ENCODE peak calls at places on chromosomes 7 and 10, in nine cellular contexts. I is BE2C; D is effector memory CD8-positive, alpha-beta T cell; R is SK-MEL-5; S is osteocyte; V is natural killer cell treated with Interleukin-12 subunit alpha and Interleukin-12 subunit beta and Interleukin-15 and Interleukin-18, amount 100 ng/mL, for 72 hours; K is activated T-helper 1 cell treated with Interleukin-2 at 50 U/mL for 16 hours; W is ELR; Z is WTC11. Y is an unnamed sample.

GRCh38 chr10:1197384-1197783 is 141.2 kb downstream of the WDR37 start:
- DNase-seq in I (no peak), D (no peak), R (no peak), S (no peak), V (no peak), K (no peak), W (no peak), Z (no peak), Y (no peak)

GRCh38 chr10:60414877-60415585 is 25.4 kb upstream of the ANK3 start:
- DNase-seq in I (no peak), D (no peak), R (no peak), S (no peak), V (no peak), K (no peak), W (peak), Z (no peak), Y (no peak)

GRCh38 chr10:127911218-127911866 is 4.4 kb downstream of the PTPRE start:
- DNase-seq in I (no peak), D (no peak), R (no peak), S (peak), V (no peak), K (no peak), W (no peak), Z (no peak), Y (no peak)

GRCh38 chr7:118104812-118105441 is 79.0 kb upstream of the LSM8 start:
- DNase-seq in I (no peak), D (no peak), R (peak), S (no peak), V (no peak), K (no peak), W (peak), Z (no peak), Y (peak)

GRCh38 chr7:64888901-64889685 is 14.0 kb upstream of the ZNF273 start:
- DNase-seq in I (no peak), D (no peak), R (no peak), S (peak), V (no peak), K (no peak), W (peak), Z (no peak), Y (peak)

GRCh38 chr7:43781726-43782607 is 23.5 kb downstream of the BLVRA start:
- DNase-seq in I (no peak), D (no peak), R (no peak), S (peak), V (no peak), K (no peak), W (peak), Z (no peak), Y (no peak)

GRCh38 chr10:23479798-23480473 is 41.1 kb downstream of the OTUD1 start:
- DNase-seq in I (no peak), D (no peak), R (no peak), S (no peak), V (no peak), K (no peak), W (no peak), Z (no peak), Y (no peak)

GRCh38 chr7:31126976-31127375 is 74.9 kb downstream of the ADCYAP1R1 start:
- DNase-seq in I (no peak), D (no peak), R (no peak), S (no peak), V (no peak), K (no peak), W (peak), Z (no peak), Y (no peak)

GRCh38 chr7:30738026-30738915 is 13.7 kb upstream of the INMT start:
- DNase-seq in I (no peak), D (no peak), R (no peak), S (no peak), V (no peak), K (no peak), W (no peak), Z (no peak), Y (no peak)

GRCh38 chr10:25633542-25633941 is 300.5 kb upstream of the MYO3A start:
- DNase-seq in I (no peak), D (no peak), R (peak), S (no peak), V (no peak), K (no peak), W (no peak), Z (no peak), Y (no peak)

GRCh38 chr10:118394557-118395194 is 52.6 kb upstream of the FAM204A start:
- DNase-seq in I (no peak), D (no peak), R (no peak), S (no peak), V (no peak), K (no peak), W (no peak), Z (no peak), Y (no peak)

GRCh38 chr7:77368974-77369373 is 47.2 kb downstream of the GSAP start:
- DNase-seq in I (no peak), D (no peak), R (peak), S (no peak), V (no peak), K (no peak), W (peak), Z (no peak), Y (peak)

GRCh38 chr7:121430558-121430957 is 34.5 kb upstream of the FAM3C start:
- DNase-seq in I (no peak), D (no peak), R (no peak), S (no peak), V (no peak), K (no peak), W (no peak), Z (no peak), Y (no peak)

GRCh38 chr10:50312464-50313437 is 61.4 kb upstream of the ASAH2 start:
- DNase-seq in I (no peak), D (no peak), R (no peak), S (no peak), V (no peak), K (no peak), W (peak), Z (no peak), Y (no peak)

GRCh38 chr7:95684505-95684904 is 87.8 kb upstream of the DYNC1I1 start:
- DNase-seq in I (no peak), D (no peak), R (peak), S (no peak), V (no peak), K (no peak), W (no peak), Z (no peak), Y (no peak)

GRCh38 chr7:30027065-30027456 is 559 bp upstream of the FKBP14 start:
- DNase-seq in I (peak), D (peak), R (no peak), S (no peak), V (no peak), K (no peak), W (peak), Z (no peak), Y (peak)

GRCh38 chr10:73644015-73644743 is 2.9 kb upstream of the MYOZ1 start:
- DNase-seq in I (peak), D (peak), R (peak), S (no peak), V (peak), K (peak), W (peak), Z (peak), Y (peak)

GRCh38 chr7:77238703-77239136 is 39.1 kb upstream of the FGL2 start:
- DNase-seq in I (no peak), D (no peak), R (no peak), S (no peak), V (no peak), K (no peak), W (no peak), Z (no peak), Y (no peak)

GRCh38 chr7:105805619-105806018 is 70.8 kb downstream of the ATXN7L1 start:
- DNase-seq in I (no peak), D (no peak), R (no peak), S (no peak), V (no peak), K (no peak), W (no peak), Z (peak), Y (no peak)

GRCh38 chr7:91945476-91945875 is 4.8 kb downstream of the AKAP9 start:
- DNase-seq in I (no peak), D (no peak), R (peak), S (no peak), V (no peak), K (no peak), W (peak), Z (no peak), Y (no peak)

GRCh38 chr7:29146888-29147609 is 712 bp upstream of the CPVL start:
- DNase-seq in I (no peak), D (no peak), R (peak), S (no peak), V (no peak), K (no peak), W (no peak), Z (no peak), Y (no peak)

GRCh38 chr7:50711271-50712175 is 71.2 kb downstream of the GRB10 start:
- DNase-seq in I (no peak), D (no peak), R (no peak), S (no peak), V (no peak), K (no peak), W (no peak), Z (no peak), Y (no peak)

GRCh38 chr7:134660242-134660785 is 13.7 kb downstream of the BPGM start:
- DNase-seq in I (no peak), D (no peak), R (no peak), S (no peak), V (no peak), K (no peak), W (peak), Z (no peak), Y (no peak)

GRCh38 chr10:59508296-59508695 is 145.9 kb upstream of the FAM13C start:
- DNase-seq in I (no peak), D (no peak), R (no peak), S (no peak), V (no peak), K (no peak), W (peak), Z (no peak), Y (no peak)

GRCh38 chr10:81784111-81784597 is 90.8 kb upstream of the NRG3 start:
- DNase-seq in I (no peak), D (no peak), R (no peak), S (no peak), V (no peak), K (no peak), W (no peak), Z (no peak), Y (no peak)

GRCh38 chr10:6020806-6021205 is 41.4 kb downstream of the IL2RA start:
- DNase-seq in I (no peak), D (no peak), R (no peak), S (no peak), V (no peak), K (no peak), W (no peak), Z (no peak), Y (no peak)

GRCh38 chr10:72557362-72557761 is 68.5 kb downstream of the MICU1 start:
- DNase-seq in I (no peak), D (no peak), R (no peak), S (no peak), V (no peak), K (no peak), W (peak), Z (no peak), Y (no peak)

GRCh38 chr7:75596727-75597614 is 104.9 kb downstream of the SPDYE5 start:
- DNase-seq in I (no peak), D (no peak), R (no peak), S (no peak), V (no peak), K (no peak), W (peak), Z (no peak), Y (peak)

GRCh38 chr7:114740095-114740494 is 181.8 kb upstream of the MDFIC start:
- DNase-seq in I (no peak), D (no peak), R (no peak), S (no peak), V (no peak), K (no peak), W (no peak), Z (no peak), Y (no peak)

GRCh38 chr10:36703179-36703578 is 422.2 kb upstream of the ANKRD30A start:
- DNase-seq in I (no peak), D (no peak), R (no peak), S (no peak), V (no peak), K (no peak), W (no peak), Z (no peak), Y (no peak)

GRCh38 chr7:41696323-41696916 is 6.5 kb downstream of the INHBA start:
- DNase-seq in I (peak), D (no peak), R (peak), S (peak), V (peak), K (no peak), W (peak), Z (peak), Y (peak)

GRCh38 chr7:5243295-5243694 is 39.4 kb upstream of the SLC29A4 start:
- DNase-seq in I (no peak), D (no peak), R (no peak), S (no peak), V (peak), K (no peak), W (no peak), Z (no peak), Y (no peak)

GRCh38 chr10:49297818-49298665 is 928 bp upstream of the C10orf71 start:
- DNase-seq in I (no peak), D (no peak), R (no peak), S (no peak), V (no peak), K (no peak), W (no peak), Z (no peak), Y (no peak)

GRCh38 chr10:12056758-12057157 is 12.0 kb upstream of the DHTKD1 start:
- DNase-seq in I (no peak), D (no peak), R (peak), S (no peak), V (no peak), K (no peak), W (no peak), Z (no peak), Y (no peak)

Y was measured in GM20000.